ENCODE peak calls at places on chromosomes 1 and 21, in four cellular contexts. D, V, W and G are unnamed samples.

GRCh38 chr1:193014354-193014753 is 44.8 kb downstream of the UCHL5 start:
- DNase-seq in D (no peak), W (no peak), V (no peak), G (no peak)

GRCh38 chr1:116951175-116951935 is 41.6 kb downstream of the PTGFRN start:
- DNase-seq in V (no peak), D (no peak), W (no peak), G (no peak)

GRCh38 chr1:71634159-71634558 is 553.3 kb upstream of the ZRANB2 start:
- DNase-seq in D (no peak), W (no peak), V (no peak), G (no peak)

GRCh38 chr1:190474587-190475305 is 2.9 kb downstream of the BRINP3 start:
- DNase-seq in V (no peak), D (no peak), W (no peak), G (no peak)

GRCh38 chr1:85200367-85200869 is 398 bp downstream of the SYDE2 start:
- DNase-seq in D (no peak), V (peak; percentile 36), W (no peak), G (peak; percentile 4)

GRCh38 chr1:41516168-41516961 is 31.9 kb upstream of the EDN2 start:
- DNase-seq in D (peak; percentile 98), W (peak; percentile 93), V (peak; percentile 88), G (peak; percentile 83)

GRCh38 chr1:229430761-229431269 is 3.1 kb downstream of the ACTA1 start:
- DNase-seq in W (peak; percentile 74), D (peak; percentile 72), V (peak; percentile 50), G (no peak)

GRCh38 chr21:34109075-34109474 is 35.7 kb downstream of the MRPS6 start:
- DNase-seq in V (no peak), D (no peak), W (no peak), G (no peak)

GRCh38 chr1:181482521-181483083 is 715 bp upstream of the CACNA1E start:
- DNase-seq in V (peak; percentile 50), W (peak; percentile 75), D (peak; percentile 27), G (no peak)

GRCh38 chr1:114208106-114208505 is 54.4 kb upstream of the SYT6 start:
- DNase-seq in D (no peak), W (no peak), V (no peak), G (no peak)

GRCh38 chr21:44944596-44944995 is 4.8 kb downstream of the SLX9 start:
- DNase-seq in W (peak; percentile 51), D (no peak), V (no peak), G (no peak)

GRCh38 chr1:73914994-73915393 is 283.0 kb downstream of the LRRIQ3 start:
- DNase-seq in D (no peak), W (no peak), V (peak; percentile 49), G (no peak)

GRCh38 chr1:41537788-41538351 is 53.4 kb upstream of the EDN2 start:
- DNase-seq in V (no peak), W (peak; percentile 69), D (no peak), G (no peak)

GRCh38 chr1:118209648-118210047 is 24.6 kb upstream of the SPAG17 start:
- DNase-seq in D (no peak), V (no peak), W (no peak), G (no peak)

GRCh38 chr1:17075470-17076255 is 21.8 kb upstream of the SDHB start:
- DNase-seq in W (no peak), V (no peak), D (peak; percentile 79), G (no peak)

GRCh38 chr1:230112131-230112701 is 45.2 kb downstream of the GALNT2 start:
- DNase-seq in D (no peak), W (no peak), V (peak; percentile 62), G (peak; percentile 51)

GRCh38 chr1:214446772-214447556 is 104.4 kb downstream of the PTPN14 start:
- DNase-seq in D (no peak), V (no peak), W (no peak), G (no peak)

GRCh38 chr1:60978421-60979357 is 103.7 kb upstream of the NFIA start:
- DNase-seq in V (no peak), D (peak; percentile 63), W (no peak), G (peak; percentile 28)

GRCh38 chr1:23561813-23562100 is 2.5 kb upstream of the ID3 start:
- DNase-seq in D (no peak), W (no peak), V (no peak), G (no peak)

GRCh38 chr1:3068400-3069361 is at the start of gene PRDM16:
- DNase-seq in D (no peak), W (peak; percentile 79), V (no peak), G (no peak)

GRCh38 chr1:29675481-29676263 is 439.4 kb downstream of the PTPRU start:
- DNase-seq in W (peak; percentile 29), V (no peak), D (no peak), G (no peak)

GRCh38 chr1:230788561-230789275 is 41.5 kb downstream of the CAPN9 start:
- DNase-seq in V (no peak), W (no peak), D (no peak), G (no peak)

GRCh38 chr1:100359139-100359538 is 6.8 kb downstream of the CDC14A start:
- DNase-seq in W (no peak), D (no peak), V (no peak), G (no peak)

GRCh38 chr1:234748713-234749112 is 138.7 kb upstream of the IRF2BP2 start:
- DNase-seq in V (no peak), W (no peak), D (no peak), G (no peak)

GRCh38 chr1:245621589-245621988 is 466.8 kb downstream of the KIF26B start:
- DNase-seq in V (no peak), W (no peak), D (no peak), G (no peak)

GRCh38 chr1:23118957-23119792 is 49.5 kb downstream of the LUZP1 start:
- DNase-seq in W (no peak), D (no peak), V (no peak), G (no peak)

GRCh38 chr21:46492851-46493250 is 34.2 kb downstream of the DIP2A start:
- DNase-seq in W (no peak), V (no peak), D (no peak), G (no peak)

GRCh38 chr1:168145184-168146159 is 8.7 kb upstream of the GPR161 start:
- DNase-seq in D (peak; percentile 95), V (peak; percentile 79), W (peak; percentile 92), G (peak; percentile 86)

GRCh38 chr1:50109647-50110075 is 941 bp downstream of the ELAVL4 start:
- DNase-seq in V (no peak), D (no peak), W (no peak), G (peak; percentile 20)

GRCh38 chr1:200323856-200324400 is 85.9 kb downstream of the ZNF281 start:
- DNase-seq in D (no peak), W (no peak), V (no peak), G (no peak)

GRCh38 chr1:154445040-154445472 is 39.9 kb downstream of the IL6R start:
- DNase-seq in D (no peak), V (no peak), W (no peak), G (no peak)

GRCh38 chr1:151867785-151868403 is 14.4 kb upstream of the THEM5 start:
- DNase-seq in W (no peak), D (no peak), V (no peak), G (no peak)

GRCh38 chr1:155127672-155128468 is at the start of gene EFNA1:
- DNase-seq in V (no peak), W (peak; percentile 90), D (peak; percentile 78), G (peak; percentile 71)

GRCh38 chr1:41474490-41475271 is 9.8 kb downstream of the EDN2 start:
- DNase-seq in W (peak; percentile 78), V (no peak), D (no peak), G (peak; percentile 32)

GRCh38 chr1:224780736-224781135 is 148.7 kb upstream of the DNAH14 start:
- DNase-seq in W (no peak), V (no peak), D (no peak), G (no peak)

DNA sequence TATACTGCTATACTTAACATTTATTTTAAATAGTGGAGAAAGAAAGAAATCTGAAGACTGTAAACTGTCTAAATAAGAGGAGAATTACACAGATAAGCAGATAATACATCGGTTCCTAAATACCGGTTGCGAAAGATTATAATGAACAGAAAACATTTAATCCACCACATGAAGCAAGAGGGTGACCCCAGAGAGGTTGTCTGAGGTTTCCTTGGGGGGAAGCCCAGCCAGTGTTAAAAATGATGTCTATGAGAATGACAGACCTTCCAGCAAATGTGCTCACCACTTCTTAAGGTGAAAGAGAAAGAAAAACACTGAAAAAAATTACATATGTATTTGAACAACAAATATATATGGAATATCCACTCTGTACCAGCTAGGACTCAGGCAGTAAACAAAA is 356.3 kb upstream of the KAZN start:
- DNase-seq in V (no peak), D (no peak), W (no peak), G (no peak)
- H3K4me1 ChIP-seq in V (peaks cover 19% of the 10 kb centered on the region), D (no peaks in the 10 kb centered on the region), W (no peaks in the 10 kb centered on the region), G (no peaks in the 10 kb centered on the region)

DNA sequence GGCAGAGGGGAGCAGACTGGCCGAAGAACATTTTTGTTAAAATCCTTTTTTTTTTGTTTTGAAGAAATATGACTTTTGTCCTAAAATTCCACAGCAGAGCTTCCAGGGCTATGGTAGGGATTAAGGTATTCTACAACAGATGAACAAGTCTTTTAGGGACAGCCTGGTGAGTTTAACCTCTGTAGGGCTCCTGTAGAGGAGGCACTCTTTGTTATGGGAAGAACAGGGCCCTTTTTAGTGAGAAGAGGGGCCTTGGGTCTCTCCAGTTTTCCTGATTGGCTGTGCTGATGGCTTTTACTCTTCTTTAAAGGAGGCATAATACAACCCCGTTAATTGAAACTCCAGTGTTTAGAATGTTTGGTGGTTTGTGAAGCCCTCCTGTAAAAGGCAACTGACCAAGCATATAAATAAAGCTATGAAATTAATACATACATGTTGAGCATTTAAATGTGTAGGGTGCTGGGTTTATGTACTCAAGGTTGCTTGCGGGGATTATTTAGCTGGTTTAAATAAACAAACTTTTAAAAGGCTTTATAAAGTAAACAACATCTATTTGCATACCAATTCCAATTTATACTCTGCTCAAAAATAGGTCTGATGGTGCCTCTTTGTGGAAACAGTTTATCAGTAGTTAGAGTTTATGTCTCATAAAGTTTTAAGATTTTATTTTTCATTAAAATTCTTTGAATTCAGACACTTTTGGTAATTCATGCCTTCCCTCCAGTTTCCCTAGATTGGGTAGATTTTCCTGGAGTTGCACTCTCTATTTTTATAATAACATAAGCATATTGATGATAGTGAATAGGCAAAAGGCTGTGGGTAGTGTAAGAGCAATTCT is 46.5 kb downstream of the PBX1 start:
- DNase-seq in D (no peak), V (no peak), W (no peak), G (no peak)
- H3K4me1 ChIP-seq in D (no peaks in the 10 kb centered on the region), V (peaks cover 29% of the 10 kb centered on the region), W (peaks cover 41% of the 10 kb centered on the region), G (no peaks in the 10 kb centered on the region)

GRCh38 chr1:203168256-203168786 is 7.3 kb downstream of the MYBPH start:
- DNase-seq in W (peak; percentile 55), V (no peak), D (no peak), G (no peak)
- H3K4me1 ChIP-seq in W (peaks cover 5% of the 10 kb centered on the region), V (no peaks in the 10 kb centered on the region), D (no peaks in the 10 kb centered on the region), G (no peaks in the 10 kb centered on the region)

GRCh38 chr1:9633493-9633892 is 18.0 kb upstream of the PIK3CD start:
- DNase-seq in D (no peak), W (no peak), V (no peak), G (no peak)

GRCh38 chr1:9628541-9629444 is 22.7 kb upstream of the PIK3CD start:
- DNase-seq in D (no peak), W (no peak), V (no peak), G (no peak)

GRCh38 chr1:9629445-9630201 is 21.9 kb upstream of the PIK3CD start:
- DNase-seq in V (no peak), W (peak; percentile 87), D (no peak), G (no peak)

GRCh38 chr1:9630331-9631081 is 21.0 kb upstream of the PIK3CD start:
- DNase-seq in D (no peak), W (no peak), V (no peak), G (no peak)

GRCh38 chr1:9631613-9632012 is 19.9 kb upstream of the PIK3CD start:
- DNase-seq in D (no peak), W (no peak), V (no peak), G (no peak)
- H3K4me1 ChIP-seq in D (peaks cover 17% of the 10 kb centered on the region), W (no peaks in the 10 kb centered on the region), V (peaks cover 7% of the 10 kb centered on the region), G (no peaks in the 10 kb centered on the region)